ENCODE peak calls at places on chromosomes 1 and 21, in seven cellular contexts. One of them, this sample, is unnamed.

GRCh38 chr21:44649701-44650100 is 3.5 kb downstream of the KRTAP10-11 start:
- DNase-seq in cardiac muscle cell: no peak
- DNase-seq in AG04449: no peak
- DNase-seq in GM23338: no peak
- DNase-seq in mesendoderm: no peak
- DNase-seq in heart left ventricle: no peak
- DNase-seq in left ventricle myocardium inferior: no peak
- DNase-seq in this sample: no peak

GRCh38 chr1:89762431-89762800 is 58.4 kb upstream of the LRRC8D start:
- DNase-seq in cardiac muscle cell: no peak
- DNase-seq in AG04449: no peak
- DNase-seq in GM23338: no peak
- DNase-seq in mesendoderm: no peak
- DNase-seq in heart left ventricle: no peak
- DNase-seq in left ventricle myocardium inferior: no peak
- DNase-seq in this sample: no peak

GRCh38 chr1:210373628-210373877 is 44.9 kb downstream of the HHAT start:
- DNase-seq in cardiac muscle cell: no peak
- DNase-seq in AG04449: no peak
- DNase-seq in GM23338: no peak
- DNase-seq in mesendoderm: no peak
- DNase-seq in heart left ventricle: no peak
- DNase-seq in left ventricle myocardium inferior: no peak
- DNase-seq in this sample: no peak

GRCh38 chr1:55040083-55040952 is 970 bp downstream of the PCSK9 start:
- DNase-seq in cardiac muscle cell: no peak
- DNase-seq in AG04449: no peak
- DNase-seq in GM23338: peak; percentile 41
- DNase-seq in mesendoderm: peak; percentile 29
- DNase-seq in heart left ventricle: no peak
- DNase-seq in left ventricle myocardium inferior: no peak
- DNase-seq in this sample: no peak

GRCh38 chr1:113534130-113534817 is 144.0 kb downstream of the MAGI3 start:
- DNase-seq in cardiac muscle cell: no peak
- DNase-seq in AG04449: peak; percentile 79
- DNase-seq in GM23338: no peak
- DNase-seq in mesendoderm: peak; percentile 71
- DNase-seq in heart left ventricle: no peak
- DNase-seq in left ventricle myocardium inferior: no peak
- DNase-seq in this sample: no peak

GRCh38 chr1:27218736-27219135 is 15.7 kb upstream of the WDTC1 start:
- DNase-seq in cardiac muscle cell: peak; percentile 31
- DNase-seq in AG04449: no peak
- DNase-seq in GM23338: no peak
- DNase-seq in mesendoderm: no peak
- DNase-seq in heart left ventricle: no peak
- DNase-seq in left ventricle myocardium inferior: no peak
- DNase-seq in this sample: no peak

GRCh38 chr1:25428475-25429166 is 2.1 kb upstream of the MACO1 start:
- DNase-seq in cardiac muscle cell: no peak
- DNase-seq in AG04449: no peak
- DNase-seq in GM23338: no peak
- DNase-seq in mesendoderm: no peak
- DNase-seq in heart left ventricle: no peak
- DNase-seq in left ventricle myocardium inferior: no peak
- DNase-seq in this sample: no peak

GRCh38 chr1:147892216-147892615 is 10.4 kb upstream of the GJA8 start:
- DNase-seq in cardiac muscle cell: peak; percentile 51
- DNase-seq in AG04449: no peak
- DNase-seq in GM23338: peak; percentile 28
- DNase-seq in mesendoderm: peak; percentile 49
- DNase-seq in heart left ventricle: no peak
- DNase-seq in left ventricle myocardium inferior: no peak
- DNase-seq in this sample: no peak

GRCh38 chr1:206912445-206913095 is 9.2 kb downstream of the FCMR start:
- DNase-seq in cardiac muscle cell: peak; percentile 85
- DNase-seq in AG04449: no peak
- DNase-seq in GM23338: peak; percentile 82
- DNase-seq in mesendoderm: peak; percentile 77
- DNase-seq in heart left ventricle: no peak
- DNase-seq in left ventricle myocardium inferior: peak; percentile 40
- DNase-seq in this sample: no peak

GRCh38 chr21:32674731-32675130 is 53.1 kb downstream of the SYNJ1 start:
- DNase-seq in cardiac muscle cell: no peak
- DNase-seq in AG04449: no peak
- DNase-seq in GM23338: no peak
- DNase-seq in mesendoderm: peak; percentile 84
- DNase-seq in heart left ventricle: no peak
- DNase-seq in left ventricle myocardium inferior: no peak
- DNase-seq in this sample: no peak

GRCh38 chr1:178538192-178538916 is 25.4 kb downstream of the TEX35 start:
- DNase-seq in cardiac muscle cell: no peak
- DNase-seq in AG04449: no peak
- DNase-seq in GM23338: no peak
- DNase-seq in mesendoderm: no peak
- DNase-seq in heart left ventricle: peak; percentile 66
- DNase-seq in left ventricle myocardium inferior: no peak
- DNase-seq in this sample: no peak

GRCh38 chr1:213423585-213423984 is 372.5 kb downstream of the RPS6KC1 start:
- DNase-seq in cardiac muscle cell: no peak
- DNase-seq in AG04449: no peak
- DNase-seq in GM23338: no peak
- DNase-seq in mesendoderm: no peak
- DNase-seq in heart left ventricle: no peak
- DNase-seq in left ventricle myocardium inferior: no peak
- DNase-seq in this sample: no peak

GRCh38 chr1:174743654-174744561 is 255.8 kb upstream of the CACYBP start:
- DNase-seq in cardiac muscle cell: peak; percentile 53
- DNase-seq in AG04449: no peak
- DNase-seq in GM23338: peak; percentile 76
- DNase-seq in mesendoderm: peak; percentile 40
- DNase-seq in heart left ventricle: no peak
- DNase-seq in left ventricle myocardium inferior: no peak
- DNase-seq in this sample: no peak

GRCh38 chr1:166822385-166822784 is 16.9 kb upstream of the POGK start:
- DNase-seq in cardiac muscle cell: no peak
- DNase-seq in AG04449: no peak
- DNase-seq in GM23338: peak; percentile 63
- DNase-seq in mesendoderm: peak; percentile 32
- DNase-seq in heart left ventricle: no peak
- DNase-seq in left ventricle myocardium inferior: no peak
- DNase-seq in this sample: no peak

GRCh38 chr21:39456665-39457064 is 4.9 kb downstream of the SH3BGR start:
- DNase-seq in cardiac muscle cell: no peak
- DNase-seq in AG04449: no peak
- DNase-seq in GM23338: peak; percentile 50
- DNase-seq in mesendoderm: no peak
- DNase-seq in heart left ventricle: no peak
- DNase-seq in left ventricle myocardium inferior: no peak
- DNase-seq in this sample: no peak

GRCh38 chr1:18783705-18784522 is 75.5 kb downstream of the TAS1R2 start:
- DNase-seq in cardiac muscle cell: no peak
- DNase-seq in AG04449: no peak
- DNase-seq in GM23338: peak; percentile 64
- DNase-seq in mesendoderm: peak; percentile 28
- DNase-seq in heart left ventricle: no peak
- DNase-seq in left ventricle myocardium inferior: no peak
- DNase-seq in this sample: no peak

GRCh38 chr1:112296908-112297307 is 99.1 kb upstream of the CTTNBP2NL start:
- DNase-seq in cardiac muscle cell: no peak
- DNase-seq in AG04449: no peak
- DNase-seq in GM23338: no peak
- DNase-seq in mesendoderm: no peak
- DNase-seq in heart left ventricle: no peak
- DNase-seq in left ventricle myocardium inferior: no peak
- DNase-seq in this sample: no peak

GRCh38 chr1:165218666-165219065 is 137.8 kb downstream of the LMX1A start:
- DNase-seq in cardiac muscle cell: no peak
- DNase-seq in AG04449: no peak
- DNase-seq in GM23338: no peak
- DNase-seq in mesendoderm: no peak
- DNase-seq in heart left ventricle: no peak
- DNase-seq in left ventricle myocardium inferior: no peak
- DNase-seq in this sample: no peak

GRCh38 chr1:177620636-177621190 is 349.1 kb downstream of the SEC16B start:
- DNase-seq in cardiac muscle cell: no peak
- DNase-seq in AG04449: no peak
- DNase-seq in GM23338: no peak
- DNase-seq in mesendoderm: peak; percentile 22
- DNase-seq in heart left ventricle: no peak
- DNase-seq in left ventricle myocardium inferior: no peak
- DNase-seq in this sample: no peak

GRCh38 chr1:37752213-37752582 is 12.7 kb downstream of the EPHA10 start:
- DNase-seq in cardiac muscle cell: no peak
- DNase-seq in AG04449: no peak
- DNase-seq in GM23338: no peak
- DNase-seq in mesendoderm: no peak
- DNase-seq in heart left ventricle: no peak
- DNase-seq in left ventricle myocardium inferior: no peak
- DNase-seq in this sample: no peak
- H3K4me3 ChIP-seq in cardiac muscle cell: no peak overlapping the region
- H3K4me3 ChIP-seq in AG04449: no peak overlapping the region
- H3K4me3 ChIP-seq in GM23338: peak overlapping the region; percentile 61
- H3K4me3 ChIP-seq in mesendoderm: no peak overlapping the region
- H3K4me3 ChIP-seq in heart left ventricle: no peak overlapping the region
- H3K4me3 ChIP-seq in left ventricle myocardium inferior: peak overlapping the region; percentile 51
- H3K4me3 ChIP-seq in this sample: no peak overlapping the region

GRCh38 chr1:8873506-8874229 is 4.8 kb downstream of the ENO1 start:
- DNase-seq in cardiac muscle cell: no peak
- DNase-seq in AG04449: peak; percentile 86
- DNase-seq in GM23338: peak; percentile 83
- DNase-seq in mesendoderm: peak; percentile 98
- DNase-seq in heart left ventricle: peak; percentile 82
- DNase-seq in left ventricle myocardium inferior: peak; percentile 61
- DNase-seq in this sample: peak; percentile 95
- H3K4me3 ChIP-seq in cardiac muscle cell: peak overlapping the region; percentile 89
- H3K4me3 ChIP-seq in AG04449: peak overlapping the region; percentile 30
- H3K4me3 ChIP-seq in GM23338: peak overlapping the region; percentile 18
- H3K4me3 ChIP-seq in mesendoderm: no peak overlapping the region
- H3K4me3 ChIP-seq in heart left ventricle: no peak overlapping the region
- H3K4me3 ChIP-seq in left ventricle myocardium inferior: peak overlapping the region; percentile 8
- H3K4me3 ChIP-seq in this sample: peak overlapping the region; percentile 34

GRCh38 chr1:76764638-76765572 is 102.4 kb upstream of the ST6GALNAC5 start:
- DNase-seq in cardiac muscle cell: peak; percentile 10
- DNase-seq in AG04449: no peak
- DNase-seq in GM23338: no peak
- DNase-seq in mesendoderm: no peak
- DNase-seq in heart left ventricle: peak; percentile 62
- DNase-seq in left ventricle myocardium inferior: peak; percentile 12
- DNase-seq in this sample: no peak
- H3K4me3 ChIP-seq in cardiac muscle cell: no peak overlapping the region
- H3K4me3 ChIP-seq in AG04449: no peak overlapping the region
- H3K4me3 ChIP-seq in GM23338: no peak overlapping the region
- H3K4me3 ChIP-seq in mesendoderm: no peak overlapping the region
- H3K4me3 ChIP-seq in heart left ventricle: peak overlapping the region; percentile 38
- H3K4me3 ChIP-seq in left ventricle myocardium inferior: peak overlapping the region; percentile 57
- H3K4me3 ChIP-seq in this sample: peak overlapping the region; percentile 25

GRCh38 chr1:163201906-163202305 is 810 bp downstream of the RGS5 start:
- DNase-seq in cardiac muscle cell: no peak
- DNase-seq in AG04449: no peak
- DNase-seq in GM23338: no peak
- DNase-seq in mesendoderm: no peak
- DNase-seq in heart left ventricle: no peak
- DNase-seq in left ventricle myocardium inferior: no peak
- DNase-seq in this sample: no peak
- H3K4me3 ChIP-seq in cardiac muscle cell: peak overlapping the region; percentile 33
- H3K4me3 ChIP-seq in AG04449: no peak overlapping the region
- H3K4me3 ChIP-seq in GM23338: peak overlapping the region; percentile 39
- H3K4me3 ChIP-seq in mesendoderm: no peak overlapping the region
- H3K4me3 ChIP-seq in heart left ventricle: peak overlapping the region; percentile 47
- H3K4me3 ChIP-seq in left ventricle myocardium inferior: peak overlapping the region; percentile 57
- H3K4me3 ChIP-seq in this sample: peak overlapping the region; percentile 81

DNA sequence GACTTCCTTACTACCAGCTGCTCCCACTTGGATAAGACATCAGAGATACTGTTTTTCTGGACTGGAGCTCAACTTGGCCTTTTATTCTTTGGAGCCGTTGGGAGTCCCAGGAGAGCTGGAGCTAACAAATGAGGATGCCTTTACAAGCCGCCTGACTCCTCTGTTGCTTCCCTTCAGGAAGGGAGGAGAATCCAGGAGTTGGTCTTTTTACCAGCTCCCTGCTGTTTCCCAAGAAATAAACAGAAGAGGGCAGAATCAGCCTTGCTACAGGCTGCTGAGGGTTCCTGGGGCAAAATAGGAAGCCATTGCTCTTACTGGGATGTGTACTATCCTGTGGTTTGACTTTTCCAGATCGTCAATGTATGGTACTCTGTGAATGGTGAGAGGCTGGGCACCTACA is 1.5 kb downstream of the EIF3I start:
- DNase-seq in cardiac muscle cell: no peak
- DNase-seq in AG04449: no peak
- DNase-seq in GM23338: no peak
- DNase-seq in mesendoderm: peak; percentile 27
- DNase-seq in heart left ventricle: no peak
- DNase-seq in left ventricle myocardium inferior: no peak
- DNase-seq in this sample: no peak
- H3K4me3 ChIP-seq in cardiac muscle cell: no peak overlapping the region
- H3K4me3 ChIP-seq in AG04449: peak overlapping the region; percentile 18
- H3K4me3 ChIP-seq in GM23338: peak overlapping the region; percentile 93
- H3K4me3 ChIP-seq in mesendoderm: no peak overlapping the region
- H3K4me3 ChIP-seq in heart left ventricle: peak overlapping the region; percentile 77
- H3K4me3 ChIP-seq in left ventricle myocardium inferior: peak overlapping the region; percentile 98
- H3K4me3 ChIP-seq in this sample: peak overlapping the region; percentile 99

GRCh38 chr1:1630965-1631792 is 794 bp upstream of the MMP23B start:
- DNase-seq in cardiac muscle cell: peak; percentile 15
- DNase-seq in AG04449: no peak
- DNase-seq in GM23338: peak; percentile 56
- DNase-seq in mesendoderm: peak; percentile 46
- DNase-seq in heart left ventricle: peak; percentile 87
- DNase-seq in left ventricle myocardium inferior: peak; percentile 83
- DNase-seq in this sample: no peak
- H3K4me3 ChIP-seq in cardiac muscle cell: no peak overlapping the region
- H3K4me3 ChIP-seq in AG04449: no peak overlapping the region
- H3K4me3 ChIP-seq in GM23338: peak overlapping the region; percentile 54
- H3K4me3 ChIP-seq in mesendoderm: no peak overlapping the region
- H3K4me3 ChIP-seq in heart left ventricle: peak overlapping the region; percentile 36
- H3K4me3 ChIP-seq in left ventricle myocardium inferior: peak overlapping the region; percentile 57
- H3K4me3 ChIP-seq in this sample: peak overlapping the region; percentile 74

GRCh38 chr1:71081697-71082080 is 854 bp upstream of the ZRANB2 start:
- DNase-seq in cardiac muscle cell: peak; percentile 2
- DNase-seq in AG04449: no peak
- DNase-seq in GM23338: peak; percentile 40
- DNase-seq in mesendoderm: peak; percentile 39
- DNase-seq in heart left ventricle: peak; percentile 48
- DNase-seq in left ventricle myocardium inferior: peak; percentile 13
- DNase-seq in this sample: no peak
- H3K4me3 ChIP-seq in cardiac muscle cell: peak overlapping the region; percentile 86
- H3K4me3 ChIP-seq in AG04449: peak overlapping the region; percentile 81
- H3K4me3 ChIP-seq in GM23338: peak overlapping the region; percentile 95
- H3K4me3 ChIP-seq in mesendoderm: no peak overlapping the region
- H3K4me3 ChIP-seq in heart left ventricle: peak overlapping the region; percentile 92
- H3K4me3 ChIP-seq in left ventricle myocardium inferior: peak overlapping the region; percentile 90
- H3K4me3 ChIP-seq in this sample: peak overlapping the region; percentile 99

This sample was measured in thoracic aorta.